ENCODE peak calls at places on chromosomes 2 and 18, in nine cellular contexts. S, J, A, D, O, U, B, K and V are unnamed samples.

GRCh38 chr2:96408631-96409542 is 73.3 kb downstream of the NCAPH start:
- DNase-seq in D (no peak), S (no peak), U (peak), A (no peak), B (peak), O (peak), K (peak), J (no peak), V (no peak)

GRCh38 chr2:108947271-108947907 is 41.6 kb downstream of the EDAR start:
- DNase-seq in U (no peak), K (no peak), A (no peak), O (no peak), J (no peak), D (no peak), B (no peak), S (no peak), V (no peak)

GRCh38 chr18:36411745-36412168 is 114.2 kb downstream of the FHOD3 start:
- DNase-seq in B (no peak), A (peak), O (peak), K (no peak), D (peak), U (peak), S (no peak), J (peak), V (peak)

GRCh38 chr2:97653874-97654273 is 8.0 kb downstream of the COX5B start:
- DNase-seq in B (no peak), U (no peak), O (no peak), J (no peak), K (no peak), D (no peak), S (no peak), A (no peak), V (no peak)

GRCh38 chr2:238097988-238098853 is 1.9 kb upstream of the ESPNL start:
- DNase-seq in B (no peak), K (peak), A (peak), U (peak), S (no peak), J (peak), D (peak), O (no peak), V (no peak)

GRCh38 chr2:85759257-85759613 is 5.4 kb downstream of the ATOH8 start:
- DNase-seq in U (no peak), K (no peak), D (no peak), J (no peak), S (no peak), B (no peak), O (no peak), A (no peak), V (no peak)

GRCh38 chr18:35515460-35516130 is 17.8 kb upstream of the INO80C start:
- DNase-seq in U (no peak), B (no peak), K (no peak), D (no peak), S (no peak), O (no peak), A (no peak), J (no peak), V (no peak)

GRCh38 chr2:120631719-120632118 is 103.9 kb upstream of the GLI2 start:
- DNase-seq in D (no peak), U (no peak), B (no peak), J (no peak), A (no peak), K (no peak), S (no peak), O (no peak), V (no peak)

GRCh38 chr2:217074576-217075224 is 214.8 kb upstream of the TNP1 start:
- DNase-seq in U (peak), D (no peak), O (no peak), B (no peak), S (no peak), J (no peak), K (no peak), A (no peak), V (peak)

GRCh38 chr2:152743004-152743403 is 24.6 kb downstream of the ARL6IP6 start:
- DNase-seq in B (no peak), D (peak), S (no peak), A (no peak), U (no peak), K (no peak), O (no peak), J (peak), V (no peak)

GRCh38 chr18:30987479-30988241 is 54.9 kb downstream of the DSC3 start:
- DNase-seq in O (no peak), J (peak), D (no peak), S (no peak), A (no peak), U (no peak), K (no peak), B (no peak), V (no peak)

GRCh38 chr2:230935132-230935435 is 10.0 kb upstream of the GPR55 start:
- DNase-seq in D (no peak), O (no peak), B (no peak), J (no peak), U (no peak), A (no peak), K (no peak), S (no peak), V (no peak)

GRCh38 chr2:2981000-2981399 is 396.6 kb downstream of the EIPR1 start:
- DNase-seq in U (no peak), K (no peak), O (no peak), A (no peak), B (no peak), J (no peak), D (no peak), S (no peak), V (no peak)

GRCh38 chr2:20584637-20585321 is 66.1 kb downstream of the HS1BP3 start:
- DNase-seq in A (no peak), O (no peak), D (no peak), K (peak), S (no peak), J (peak), B (peak), U (peak), V (peak)

GRCh38 chr2:172930871-172931255 is 144.8 kb upstream of the MAP3K20 start:
- DNase-seq in U (no peak), S (no peak), A (no peak), D (no peak), K (no peak), J (no peak), B (no peak), O (no peak), V (peak)

GRCh38 chr2:25312958-25313710 is 28.6 kb downstream of the DNMT3A start:
- DNase-seq in A (no peak), S (no peak), D (no peak), K (no peak), U (no peak), O (no peak), B (no peak), J (no peak), V (no peak)

GRCh38 chr18:55252946-55253345 is 293.7 kb upstream of the CCDC68 start:
- DNase-seq in K (no peak), D (no peak), U (no peak), S (no peak), O (no peak), J (no peak), A (no peak), B (no peak), V (no peak)

GRCh38 chr2:176001281-176001902 is 675 bp downstream of the LNPK start:
- DNase-seq in K (peak), J (peak), U (peak), D (peak), A (peak), O (no peak), B (no peak), S (peak), V (peak)

GRCh38 chr2:233639860-233640259 is 3.6 kb downstream of the UGT1A10 start:
- DNase-seq in J (no peak), K (no peak), O (no peak), U (no peak), S (no peak), A (no peak), D (no peak), B (no peak), V (no peak)

GRCh38 chr2:56118474-56118873 is 65.3 kb upstream of the CCDC85A start:
- DNase-seq in S (no peak), J (no peak), O (no peak), K (no peak), U (no peak), D (no peak), B (no peak), A (peak), V (no peak)

GRCh38 chr2:98315957-98316356 is 30.3 kb upstream of the CNGA3 start:
- DNase-seq in S (no peak), B (no peak), O (no peak), J (no peak), D (no peak), K (no peak), A (no peak), U (no peak), V (no peak)

GRCh38 chr2:11777066-11777782 is 30.8 kb downstream of the LPIN1 start:
- DNase-seq in U (no peak), J (no peak), B (no peak), A (no peak), O (no peak), S (no peak), K (no peak), D (no peak), V (no peak)

GRCh38 chr2:32977228-32977758 is 30.5 kb downstream of the LTBP1 start:
- DNase-seq in J (peak), K (peak), B (no peak), U (peak), A (no peak), D (no peak), S (no peak), O (peak), V (no peak)

GRCh38 chr2:20223345-20224190 is 1.4 kb downstream of the SDC1 start:
- DNase-seq in U (peak), B (no peak), J (peak), S (no peak), A (peak), D (peak), K (peak), O (peak), V (peak)

GRCh38 chr2:98277156-98277859 is 68.9 kb upstream of the CNGA3 start:
- DNase-seq in U (no peak), J (no peak), B (no peak), D (no peak), K (no peak), A (no peak), S (no peak), O (no peak), V (no peak)

GRCh38 chr18:9595197-9595596 is 19.2 kb downstream of the PPP4R1 start:
- DNase-seq in D (no peak), U (no peak), J (no peak), O (no peak), K (no peak), S (no peak), B (no peak), A (no peak), V (no peak)

GRCh38 chr2:67514515-67514914 is 117.4 kb downstream of the ETAA1 start:
- DNase-seq in B (no peak), K (no peak), A (no peak), O (no peak), J (no peak), S (no peak), D (no peak), U (peak), V (no peak)

GRCh38 chr18:22394428-22394827 is 23.3 kb downstream of the CTAGE1 start:
- DNase-seq in K (no peak), A (no peak), J (no peak), D (no peak), S (no peak), O (no peak), U (no peak), B (no peak), V (peak)